ENCODE peak calls at places on chromosomes 7 and 10, in four cellular contexts. I, Z, D and K are unnamed samples.

GRCh38 chr7:47383064-47383463 is 198.8 kb downstream of the TNS3 start:
- DNase-seq in I (no peak), Z (no peak), D (peak; percentile 67), K (no peak)

GRCh38 chr10:6918305-6918704 is 338.2 kb upstream of the PRKCQ start:
- DNase-seq in I (no peak), Z (no peak), D (peak; percentile 24), K (no peak)

GRCh38 chr7:37408241-37408884 is 40.3 kb downstream of the ELMO1 start:
- DNase-seq in I (no peak), Z (no peak), D (no peak), K (peak; percentile 73)

GRCh38 chr10:43752682-43753081 is 104.0 kb upstream of the ZNF32 start:
- DNase-seq in I (no peak), Z (no peak), D (no peak), K (no peak)

GRCh38 chr10:122557516-122557915 is 3.0 kb upstream of the DMBT1 start:
- DNase-seq in I (peak; percentile 31), Z (no peak), D (no peak), K (no peak)

GRCh38 chr10:42830237-42830636 is 47.6 kb downstream of the BMS1 start:
- DNase-seq in I (no peak), Z (no peak), D (no peak), K (no peak)

GRCh38 chr7:41093141-41093540 is 609.7 kb downstream of the INHBA start:
- DNase-seq in I (no peak), Z (no peak), D (no peak), K (no peak)

GRCh38 chr10:28530751-28531150 is 2.2 kb upstream of the WAC start:
- DNase-seq in I (no peak), Z (no peak), D (peak; percentile 53), K (no peak)

GRCh38 chr7:46369933-46370654 is 449.0 kb upstream of the IGFBP3 start:
- DNase-seq in I (peak; percentile 7), Z (no peak), D (peak; percentile 91), K (peak; percentile 90)

GRCh38 chr10:50375745-50376144 is 124.4 kb upstream of the ASAH2 start:
- DNase-seq in I (no peak), Z (no peak), D (no peak), K (no peak)

GRCh38 chr10:50373821-50374501 is 122.6 kb upstream of the ASAH2 start:
- DNase-seq in I (no peak), Z (no peak), D (peak; percentile 73), K (no peak)

GRCh38 chr10:50375051-50375452 is 123.7 kb upstream of the ASAH2 start:
- DNase-seq in I (no peak), Z (no peak), D (no peak), K (no peak)

GRCh38 chr10:50367732-50368131 is 116.4 kb upstream of the ASAH2 start:
- DNase-seq in I (peak; percentile 31), Z (peak; percentile 5), D (peak; percentile 63), K (peak; percentile 61)

GRCh38 chr10:50369931-50370330 is 118.6 kb upstream of the ASAH2 start:
- DNase-seq in I (no peak), Z (no peak), D (peak; percentile 63), K (no peak)
- H3K9ac ChIP-seq in I (no peak overlapping the region), Z (no peak overlapping the region), D (no peak overlapping the region), K (no peak overlapping the region)

GRCh38 chr10:576130-576465 is 113.4 kb downstream of the DIP2C start:
- DNase-seq in I (no peak), Z (no peak), D (peak; percentile 84), K (no peak)
- H3K4me3 ChIP-seq in I (no peak overlapping the region), Z (no peak overlapping the region), D (no peak overlapping the region), K (no peak overlapping the region)

GRCh38 chr7:21939858-21940322 is 5.8 kb downstream of the CDCA7L start:
- DNase-seq in I (no peak), Z (no peak), D (no peak), K (no peak)

GRCh38 chr7:21939136-21939857 is 6.4 kb downstream of the CDCA7L start:
- DNase-seq in I (no peak), Z (no peak), D (peak; percentile 43), K (peak; percentile 88)

GRCh38 chr7:21943436-21943835 is 2.3 kb downstream of the CDCA7L start:
- DNase-seq in I (no peak), Z (no peak), D (no peak), K (no peak)

GRCh38 chr7:21942955-21943354 is 2.7 kb downstream of the CDCA7L start:
- DNase-seq in I (no peak), Z (no peak), D (peak; percentile 23), K (no peak)

GRCh38 chr7:21941570-21942224 is 4.0 kb downstream of the CDCA7L start:
- DNase-seq in I (no peak), Z (no peak), D (peak; percentile 72), K (no peak)
- H3K79me2 ChIP-seq in I (peaks cover 85% of the 10 kb centered on the region), Z (peaks cover 35% of the 10 kb centered on the region), D (peaks cover 76% of the 10 kb centered on the region), K (peaks cover 81% of the 10 kb centered on the region)

DNA sequence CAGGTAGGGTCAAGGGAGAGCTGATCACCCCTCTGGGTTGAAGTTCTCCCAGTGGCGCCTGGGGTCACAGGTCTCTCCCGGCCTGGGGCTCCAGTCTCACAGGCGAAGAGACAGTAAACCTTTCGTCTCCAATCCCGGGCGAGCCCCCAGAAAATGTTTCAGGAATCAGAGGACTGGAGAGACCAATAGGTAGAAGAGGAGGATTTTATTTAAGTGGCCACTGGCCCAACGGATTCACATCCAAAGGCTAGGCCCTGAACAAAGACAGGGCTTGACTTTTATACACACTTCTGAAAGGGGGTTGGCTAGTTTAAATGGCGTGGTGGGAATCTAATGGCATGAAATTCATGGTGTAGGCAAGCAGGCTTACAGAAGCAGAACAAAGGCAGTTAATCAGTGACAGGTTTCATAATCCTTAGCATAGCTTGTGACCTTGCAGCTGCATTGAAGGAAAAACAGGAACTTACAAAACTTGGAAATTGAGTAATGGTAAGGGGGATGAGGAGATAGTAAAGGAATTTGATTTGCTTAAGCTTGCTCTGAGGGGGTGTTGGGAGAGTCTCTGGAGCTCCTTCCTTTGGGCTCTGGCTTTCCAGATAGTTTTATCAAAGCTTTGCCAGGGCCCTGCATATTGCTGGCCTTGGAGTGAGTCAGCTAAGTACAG is 105.5 kb downstream of the TRIM24 start:
- DNase-seq in I (peak; percentile 7), Z (no peak), D (peak; percentile 30), K (peak; percentile 16)
- H3K9ac ChIP-seq in I (no peak overlapping the region), Z (no peak overlapping the region), D (no peak overlapping the region), K (no peak overlapping the region)

GRCh38 chr7:19144661-19145428 is at the start of gene FERD3L:
- DNase-seq in I (no peak), Z (no peak), D (peak; percentile 12), K (no peak)

GRCh38 chr7:19143930-19144574 is 1.2 kb downstream of the FERD3L start:
- DNase-seq in I (no peak), Z (no peak), D (peak; percentile 7), K (no peak)

GRCh38 chr7:19145429-19146201 is 394 bp upstream of the FERD3L start:
- DNase-seq in I (no peak), Z (no peak), D (no peak), K (no peak)

DNA sequence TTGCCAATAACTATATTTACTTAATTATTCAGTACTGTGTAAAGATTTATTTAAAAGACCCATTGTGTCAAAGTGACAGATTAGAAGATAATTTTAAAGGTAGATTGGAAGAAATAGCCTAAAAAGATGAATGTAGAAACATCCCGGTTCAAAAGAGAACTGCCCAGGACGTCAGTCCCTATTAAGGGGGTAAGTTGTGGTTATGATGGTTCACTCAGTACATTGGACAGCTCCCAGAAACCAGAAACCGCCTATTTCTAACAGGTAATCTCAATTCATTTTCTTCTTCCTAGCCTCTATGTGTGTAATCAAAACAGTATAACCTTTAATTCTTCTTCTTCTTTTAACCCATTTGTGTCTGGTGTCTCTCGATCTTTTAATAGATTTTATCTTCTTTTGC is 1.5 kb upstream of the FERD3L start:
- DNase-seq in I (no peak), Z (no peak), D (peak; percentile 37), K (peak; percentile 12)
- H3K4me3 ChIP-seq in I (no peak overlapping the region), Z (no peak overlapping the region), D (no peak overlapping the region), K (no peak overlapping the region)

GRCh38 chr10:71543608-71544158 is 147.0 kb downstream of the CDH23 start:
- DNase-seq in I (no peak), Z (no peak), D (no peak), K (no peak)
- H3K79me2 ChIP-seq in I (no peaks in the 10 kb centered on the region), Z (no peaks in the 10 kb centered on the region), D (no peaks in the 10 kb centered on the region), K (no peaks in the 10 kb centered on the region)

DNA sequence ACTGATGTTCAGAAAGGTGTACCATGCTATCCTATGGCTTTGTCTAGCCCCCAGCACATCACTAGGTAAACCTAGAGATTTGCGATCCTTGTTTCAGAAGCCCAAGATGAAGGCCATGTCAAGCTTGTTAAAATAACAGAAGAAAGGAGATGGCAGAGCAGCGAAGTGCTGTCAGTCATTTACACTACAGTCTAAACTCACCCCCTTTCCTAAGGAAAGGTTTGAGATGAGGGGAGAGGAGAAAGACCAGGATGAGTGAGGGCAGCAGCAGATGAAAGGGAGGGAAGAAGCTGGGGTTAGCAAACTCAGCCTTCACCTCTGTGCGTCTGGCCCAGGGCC is 74.8 kb downstream of the PROSER2 start:
- DNase-seq in I (no peak), Z (no peak), D (no peak), K (no peak)
- H3K9ac ChIP-seq in I (peak overlapping the region; percentile 49), Z (peak overlapping the region; percentile 35), D (no peak overlapping the region), K (no peak overlapping the region)

GRCh38 chr10:117137911-117138642 is at the start of gene VAX1:
- DNase-seq in I (no peak), Z (no peak), D (peak; percentile 27), K (no peak)

GRCh38 chr10:117137031-117137910 is 799 bp downstream of the VAX1 start:
- DNase-seq in I (no peak), Z (no peak), D (peak; percentile 51), K (peak; percentile 22)

GRCh38 chr10:117135026-117135372 is 3.1 kb downstream of the VAX1 start:
- DNase-seq in I (no peak), Z (no peak), D (no peak), K (no peak)

GRCh38 chr10:117135480-117136140 is 2.5 kb downstream of the VAX1 start:
- DNase-seq in I (no peak), Z (no peak), D (no peak), K (no peak)

GRCh38 chr10:117136391-117136975 is 1.6 kb downstream of the VAX1 start:
- DNase-seq in I (no peak), Z (no peak), D (no peak), K (no peak)
- H3K4me3 ChIP-seq in I (no peak overlapping the region), Z (peak overlapping the region; percentile 33), D (peak overlapping the region; percentile 53), K (no peak overlapping the region)

GRCh38 chr10:32957341-32958084 is 517 bp downstream of the ITGB1 start:
- DNase-seq in I (no peak), Z (no peak), D (peak; percentile 80), K (peak; percentile 42)
- H3K79me2 ChIP-seq in I (peaks cover 66% of the 10 kb centered on the region), Z (peaks cover 84% of the 10 kb centered on the region), D (peaks cover 80% of the 10 kb centered on the region), K (peaks cover 72% of the 10 kb centered on the region)